ENCODE peak calls at places on chromosomes 3 and 15, in six cellular contexts. One of them, this sample, is unnamed.

GRCh38 chr15:23648920-23649515 is 1.4 kb upstream of the MAGEL2 start:
- DNase-seq in activated B cell treated with CpG ODN at 0.5 μM for 24 hours: no peak
- DNase-seq in MV-4-11: no peak
- DNase-seq in transverse colon: peak; percentile 40
- DNase-seq in stimulated activated CD4-positive, alpha-beta T cell treated with anti-CD3 and anti-CD28 coated beads, Interleukin-2, amount 100 ng/mL, for 48 hours: peak; percentile 15
- DNase-seq in AG09319: no peak
- DNase-seq in this sample: no peak

GRCh38 chr15:45378149-45378912 is at the start of gene GATM:
- DNase-seq in activated B cell treated with CpG ODN at 0.5 μM for 24 hours: peak; percentile 64
- DNase-seq in MV-4-11: peak; percentile 44
- DNase-seq in transverse colon: peak; percentile 79
- DNase-seq in stimulated activated CD4-positive, alpha-beta T cell treated with anti-CD3 and anti-CD28 coated beads, Interleukin-2, amount 100 ng/mL, for 48 hours: peak; percentile 43
- DNase-seq in AG09319: peak; percentile 42
- DNase-seq in this sample: no peak

GRCh38 chr15:99613481-99613880 is 47.7 kb downstream of the MEF2A start:
- DNase-seq in activated B cell treated with CpG ODN at 0.5 μM for 24 hours: no peak
- DNase-seq in MV-4-11: no peak
- DNase-seq in transverse colon: no peak
- DNase-seq in stimulated activated CD4-positive, alpha-beta T cell treated with anti-CD3 and anti-CD28 coated beads, Interleukin-2, amount 100 ng/mL, for 48 hours: no peak
- DNase-seq in AG09319: no peak
- DNase-seq in this sample: no peak

GRCh38 chr3:151096697-151097096 is 11.2 kb downstream of the MED12L start:
- DNase-seq in activated B cell treated with CpG ODN at 0.5 μM for 24 hours: no peak
- DNase-seq in MV-4-11: no peak
- DNase-seq in transverse colon: no peak
- DNase-seq in stimulated activated CD4-positive, alpha-beta T cell treated with anti-CD3 and anti-CD28 coated beads, Interleukin-2, amount 100 ng/mL, for 48 hours: no peak
- DNase-seq in AG09319: no peak
- DNase-seq in this sample: no peak

GRCh38 chr3:54822206-54822605 is 105.7 kb downstream of the LRTM1 start:
- DNase-seq in activated B cell treated with CpG ODN at 0.5 μM for 24 hours: no peak
- DNase-seq in MV-4-11: no peak
- DNase-seq in transverse colon: peak; percentile 25
- DNase-seq in stimulated activated CD4-positive, alpha-beta T cell treated with anti-CD3 and anti-CD28 coated beads, Interleukin-2, amount 100 ng/mL, for 48 hours: no peak
- DNase-seq in AG09319: peak; percentile 73
- DNase-seq in this sample: no peak

GRCh38 chr3:47421741-47422649 is 41.2 kb downstream of the PTPN23 start:
- DNase-seq in activated B cell treated with CpG ODN at 0.5 μM for 24 hours: no peak
- DNase-seq in MV-4-11: peak; percentile 49
- DNase-seq in transverse colon: peak; percentile 53
- DNase-seq in stimulated activated CD4-positive, alpha-beta T cell treated with anti-CD3 and anti-CD28 coated beads, Interleukin-2, amount 100 ng/mL, for 48 hours: peak; percentile 21
- DNase-seq in AG09319: no peak
- DNase-seq in this sample: no peak

GRCh38 chr15:25705430-25706115 is 157.6 kb downstream of the ATP10A start:
- DNase-seq in activated B cell treated with CpG ODN at 0.5 μM for 24 hours: no peak
- DNase-seq in MV-4-11: no peak
- DNase-seq in transverse colon: no peak
- DNase-seq in stimulated activated CD4-positive, alpha-beta T cell treated with anti-CD3 and anti-CD28 coated beads, Interleukin-2, amount 100 ng/mL, for 48 hours: no peak
- DNase-seq in AG09319: no peak
- DNase-seq in this sample: no peak

GRCh38 chr15:65026756-65027155 is 2.7 kb downstream of the MTFMT start:
- DNase-seq in activated B cell treated with CpG ODN at 0.5 μM for 24 hours: no peak
- DNase-seq in MV-4-11: no peak
- DNase-seq in transverse colon: no peak
- DNase-seq in stimulated activated CD4-positive, alpha-beta T cell treated with anti-CD3 and anti-CD28 coated beads, Interleukin-2, amount 100 ng/mL, for 48 hours: no peak
- DNase-seq in AG09319: no peak
- DNase-seq in this sample: no peak

GRCh38 chr3:14775574-14775973 is 43.2 kb upstream of the FGD5 start:
- DNase-seq in activated B cell treated with CpG ODN at 0.5 μM for 24 hours: no peak
- DNase-seq in MV-4-11: no peak
- DNase-seq in transverse colon: no peak
- DNase-seq in stimulated activated CD4-positive, alpha-beta T cell treated with anti-CD3 and anti-CD28 coated beads, Interleukin-2, amount 100 ng/mL, for 48 hours: no peak
- DNase-seq in AG09319: no peak
- DNase-seq in this sample: no peak

GRCh38 chr15:70528270-70528706 is 235.1 kb downstream of the UACA start:
- DNase-seq in activated B cell treated with CpG ODN at 0.5 μM for 24 hours: peak; percentile 30
- DNase-seq in MV-4-11: peak; percentile 93
- DNase-seq in transverse colon: peak; percentile 50
- DNase-seq in stimulated activated CD4-positive, alpha-beta T cell treated with anti-CD3 and anti-CD28 coated beads, Interleukin-2, amount 100 ng/mL, for 48 hours: peak; percentile 44
- DNase-seq in AG09319: no peak
- DNase-seq in this sample: no peak

GRCh38 chr3:48423241-48423882 is 6.5 kb downstream of the PLXNB1 start:
- DNase-seq in activated B cell treated with CpG ODN at 0.5 μM for 24 hours: no peak
- DNase-seq in MV-4-11: no peak
- DNase-seq in transverse colon: no peak
- DNase-seq in stimulated activated CD4-positive, alpha-beta T cell treated with anti-CD3 and anti-CD28 coated beads, Interleukin-2, amount 100 ng/mL, for 48 hours: no peak
- DNase-seq in AG09319: no peak
- DNase-seq in this sample: no peak

GRCh38 chr3:64687781-64688515 is at the start of gene ADAMTS9:
- DNase-seq in activated B cell treated with CpG ODN at 0.5 μM for 24 hours: no peak
- DNase-seq in MV-4-11: no peak
- DNase-seq in transverse colon: peak; percentile 57
- DNase-seq in stimulated activated CD4-positive, alpha-beta T cell treated with anti-CD3 and anti-CD28 coated beads, Interleukin-2, amount 100 ng/mL, for 48 hours: no peak
- DNase-seq in AG09319: no peak
- DNase-seq in this sample: peak; percentile 13

GRCh38 chr3:55885721-55886120 is 398.6 kb upstream of the WNT5A start:
- DNase-seq in activated B cell treated with CpG ODN at 0.5 μM for 24 hours: no peak
- DNase-seq in MV-4-11: peak; percentile 3
- DNase-seq in transverse colon: no peak
- DNase-seq in stimulated activated CD4-positive, alpha-beta T cell treated with anti-CD3 and anti-CD28 coated beads, Interleukin-2, amount 100 ng/mL, for 48 hours: no peak
- DNase-seq in AG09319: peak; percentile 24
- DNase-seq in this sample: no peak

GRCh38 chr3:127787966-127788365 is 34.3 kb downstream of the MGLL start:
- DNase-seq in activated B cell treated with CpG ODN at 0.5 μM for 24 hours: no peak
- DNase-seq in MV-4-11: no peak
- DNase-seq in transverse colon: no peak
- DNase-seq in stimulated activated CD4-positive, alpha-beta T cell treated with anti-CD3 and anti-CD28 coated beads, Interleukin-2, amount 100 ng/mL, for 48 hours: no peak
- DNase-seq in AG09319: no peak
- DNase-seq in this sample: no peak

GRCh38 chr15:74917676-74918075 is 11.0 kb upstream of the FAM219B start:
- DNase-seq in activated B cell treated with CpG ODN at 0.5 μM for 24 hours: no peak
- DNase-seq in MV-4-11: no peak
- DNase-seq in transverse colon: no peak
- DNase-seq in stimulated activated CD4-positive, alpha-beta T cell treated with anti-CD3 and anti-CD28 coated beads, Interleukin-2, amount 100 ng/mL, for 48 hours: no peak
- DNase-seq in AG09319: no peak
- DNase-seq in this sample: no peak

GRCh38 chr3:13575459-13576061 is 26.6 kb downstream of the FBLN2 start:
- DNase-seq in activated B cell treated with CpG ODN at 0.5 μM for 24 hours: no peak
- DNase-seq in MV-4-11: no peak
- DNase-seq in transverse colon: no peak
- DNase-seq in stimulated activated CD4-positive, alpha-beta T cell treated with anti-CD3 and anti-CD28 coated beads, Interleukin-2, amount 100 ng/mL, for 48 hours: no peak
- DNase-seq in AG09319: no peak
- DNase-seq in this sample: no peak

GRCh38 chr3:113084777-113085176 is 94.0 kb downstream of the GTPBP8 start:
- DNase-seq in activated B cell treated with CpG ODN at 0.5 μM for 24 hours: no peak
- DNase-seq in MV-4-11: peak; percentile 50
- DNase-seq in transverse colon: peak; percentile 48
- DNase-seq in stimulated activated CD4-positive, alpha-beta T cell treated with anti-CD3 and anti-CD28 coated beads, Interleukin-2, amount 100 ng/mL, for 48 hours: no peak
- DNase-seq in AG09319: peak; percentile 93
- DNase-seq in this sample: no peak

GRCh38 chr3:66140763-66141372 is 79.9 kb upstream of the SLC25A26 start:
- DNase-seq in activated B cell treated with CpG ODN at 0.5 μM for 24 hours: no peak
- DNase-seq in MV-4-11: peak; percentile 80
- DNase-seq in transverse colon: no peak
- DNase-seq in stimulated activated CD4-positive, alpha-beta T cell treated with anti-CD3 and anti-CD28 coated beads, Interleukin-2, amount 100 ng/mL, for 48 hours: no peak
- DNase-seq in AG09319: peak; percentile 18
- DNase-seq in this sample: no peak

GRCh38 chr3:53109822-53110771 is 20.1 kb downstream of the RFT1 start:
- DNase-seq in activated B cell treated with CpG ODN at 0.5 μM for 24 hours: no peak
- DNase-seq in MV-4-11: peak; percentile 93
- DNase-seq in transverse colon: peak; percentile 66
- DNase-seq in stimulated activated CD4-positive, alpha-beta T cell treated with anti-CD3 and anti-CD28 coated beads, Interleukin-2, amount 100 ng/mL, for 48 hours: peak; percentile 53
- DNase-seq in AG09319: peak; percentile 75
- DNase-seq in this sample: no peak